ENCODE peak calls at places on chromosomes 5 and 9, in seven cellular contexts. Q is left ventricle myocardium inferior; N is GM23248; F is naive thymus-derived CD4-positive, alpha-beta T cell; E is heart right ventricle; D is thyroid gland; K is stomach. W is an unnamed sample.

GRCh38 chr9:127684576-127684975 is 22.2 kb upstream of the CFAP157 start:
- DNase-seq in Q (no peak), N (peak; percentile 85), F (no peak), E (no peak), D (no peak), K (no peak), W (no peak)

GRCh38 chr5:113034182-113034773 is 57.7 kb downstream of the DCP2 start:
- DNase-seq in Q (no peak), N (peak; percentile 98), F (no peak), E (no peak), D (no peak), K (no peak), W (no peak)

GRCh38 chr5:91311697-91312501 is 71.2 kb downstream of the ARRDC3 start:
- DNase-seq in Q (peak; percentile 49), N (peak; percentile 98), F (peak; percentile 64), E (peak; percentile 41), D (peak; percentile 85), K (peak; percentile 50), W (peak; percentile 82)

GRCh38 chr5:44935262-44935661 is 126.5 kb downstream of the MRPS30 start:
- DNase-seq in Q (no peak), N (peak; percentile 2), F (no peak), E (no peak), D (peak; percentile 12), K (no peak), W (no peak)

GRCh38 chr5:24509943-24510342 is 134.8 kb downstream of the CDH10 start:
- DNase-seq in Q (no peak), N (no peak), F (no peak), E (no peak), D (no peak), K (no peak), W (no peak)

GRCh38 chr9:29976981-29977380 is 2403.7 kb upstream of the C9orf72 start:
- DNase-seq in Q (no peak), N (no peak), F (no peak), E (no peak), D (no peak), K (no peak), W (no peak)

GRCh38 chr9:75071530-75072122 is 16.3 kb downstream of the NMRK1 start:
- DNase-seq in Q (no peak), N (no peak), F (peak; percentile 36), E (no peak), D (peak; percentile 35), K (peak; percentile 70), W (peak; percentile 60)

GRCh38 chr5:176870110-176870591 is 29.0 kb downstream of the HK3 start:
- DNase-seq in Q (no peak), N (peak; percentile 73), F (no peak), E (no peak), D (peak; percentile 21), K (peak; percentile 29), W (peak; percentile 40)

GRCh38 chr5:138035605-138036537 is 3.0 kb upstream of the FAM13B start:
- DNase-seq in Q (peak; percentile 27), N (peak; percentile 91), F (peak; percentile 48), E (no peak), D (peak; percentile 47), K (peak; percentile 52), W (peak; percentile 90)

GRCh38 chr5:72788851-72789505 is 27.5 kb upstream of the TNPO1 start:
- DNase-seq in Q (no peak), N (peak; percentile 59), F (no peak), E (no peak), D (no peak), K (no peak), W (no peak)

GRCh38 chr9:138028596-138028995 is 151.0 kb downstream of the CACNA1B start:
- DNase-seq in Q (no peak), N (no peak), F (no peak), E (no peak), D (no peak), K (no peak), W (peak; percentile 14)

DNA sequence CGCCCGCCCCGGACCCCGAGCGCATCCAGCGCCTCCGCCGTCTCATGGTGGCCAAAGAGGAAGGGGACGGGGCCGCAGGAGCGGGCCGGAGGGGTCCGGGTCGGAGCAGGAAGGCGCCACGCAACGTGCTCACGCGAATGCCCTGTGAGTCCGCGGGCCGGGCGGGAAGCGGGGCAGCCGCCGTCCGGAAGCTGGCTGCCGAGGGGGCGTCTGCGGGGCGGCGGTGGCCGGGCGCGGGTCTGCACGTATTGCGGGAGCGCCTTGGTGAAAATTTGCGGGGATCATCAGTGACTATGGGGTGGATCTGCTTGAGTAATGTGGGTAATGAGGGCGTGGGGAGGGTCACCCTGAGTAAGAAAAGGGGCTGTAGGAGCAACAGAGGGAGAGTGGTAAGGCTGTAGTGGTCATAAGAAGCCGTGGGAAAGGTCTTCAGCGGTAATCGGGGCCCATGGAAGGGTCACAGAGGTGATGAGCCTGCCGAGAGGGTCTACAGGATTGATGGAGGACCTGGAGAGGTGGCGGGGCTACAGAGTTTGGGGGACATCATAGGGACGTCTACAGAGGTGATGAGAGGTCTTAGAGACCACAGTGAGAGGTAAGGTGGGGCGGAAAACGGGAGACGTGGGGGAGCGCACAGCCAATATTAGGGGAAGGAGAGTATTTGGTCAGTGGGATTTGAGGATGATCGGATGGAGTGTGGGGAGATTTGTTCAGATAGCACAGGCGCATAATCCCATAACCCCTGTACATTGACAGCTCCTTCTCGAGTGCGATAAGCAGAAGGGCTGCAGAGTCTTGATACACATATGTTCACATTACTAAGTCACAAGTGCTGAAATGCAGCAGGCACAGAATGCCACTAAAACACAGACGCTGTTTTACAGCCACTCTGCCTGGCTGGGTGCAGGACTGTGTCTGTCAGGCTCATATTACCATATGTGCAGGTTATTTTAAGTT is 821 bp downstream of the LSM11 start:
- DNase-seq in Q (peak; percentile 23), N (peak; percentile 50), F (peak; percentile 55), E (peak; percentile 41), D (no peak), K (no peak), W (peak; percentile 71)
- H3K4me3 ChIP-seq in Q (peak overlapping the region; percentile 90), N (peak overlapping the region; percentile 85), F (peak overlapping the region; percentile 58), E (peak overlapping the region; percentile 97), D (peak overlapping the region; percentile 54), K (peak overlapping the region; percentile 93), W (peak overlapping the region; percentile 98)

DNA sequence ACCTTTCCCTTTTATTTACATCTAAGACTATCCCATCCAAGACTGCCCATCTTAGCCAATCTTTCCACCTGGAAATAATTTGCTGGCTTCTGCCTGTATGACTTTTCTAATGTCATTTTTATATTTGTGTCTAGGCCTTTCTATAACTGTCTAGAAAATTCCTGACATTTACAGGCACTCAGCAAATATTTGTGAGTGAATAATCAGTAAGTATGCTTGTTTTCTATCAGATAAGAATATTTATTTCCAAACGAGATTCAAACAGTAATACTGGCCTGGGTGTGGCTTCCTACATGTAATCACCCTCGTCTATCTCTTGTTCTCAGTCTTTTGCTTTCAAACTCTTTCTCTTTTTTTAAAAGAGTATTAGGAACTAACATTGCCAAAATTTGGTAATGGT is 466.2 kb downstream of the RAB3C start:
- DNase-seq in Q (no peak), N (no peak), F (no peak), E (no peak), D (no peak), K (no peak), W (no peak)
- H3K27ac ChIP-seq in Q (no peak overlapping the region), N (no peak overlapping the region), F (no peak overlapping the region), E (no peak overlapping the region), D (no peak overlapping the region), K (no peak overlapping the region), W (no peak overlapping the region)

GRCh38 chr9:76688471-76689238 is 75.6 kb upstream of the PCA3 start:
- DNase-seq in Q (no peak), N (peak; percentile 43), F (no peak), E (no peak), D (no peak), K (no peak), W (no peak)

GRCh38 chr9:76687861-76688374 is 76.3 kb upstream of the PCA3 start:
- DNase-seq in Q (no peak), N (peak; percentile 95), F (no peak), E (no peak), D (no peak), K (peak; percentile 27), W (no peak)

GRCh38 chr9:76690575-76691370 is 73.5 kb upstream of the PCA3 start:
- DNase-seq in Q (no peak), N (no peak), F (no peak), E (no peak), D (no peak), K (no peak), W (no peak)

GRCh38 chr9:76692448-76693129 is 71.6 kb upstream of the PCA3 start:
- DNase-seq in Q (no peak), N (no peak), F (no peak), E (no peak), D (no peak), K (no peak), W (no peak)

GRCh38 chr9:76691761-76692313 is 72.4 kb upstream of the PCA3 start:
- DNase-seq in Q (no peak), N (no peak), F (no peak), E (no peak), D (no peak), K (no peak), W (no peak)
- H3K4me3 ChIP-seq in Q (peak overlapping the region; percentile 39), N (peak overlapping the region; percentile 32), F (peak overlapping the region; percentile 6), E (peak overlapping the region; percentile 16), D (no peak overlapping the region), K (peak overlapping the region; percentile 37), W (no peak overlapping the region)

GRCh38 chr9:133121200-133122166 is at the start of gene RALGDS:
- DNase-seq in Q (peak; percentile 91), N (peak; percentile 97), F (peak; percentile 93), E (peak; percentile 93), D (peak; percentile 91), K (peak; percentile 93), W (peak; percentile 90)

GRCh38 chr9:133122605-133122934 is 1.5 kb upstream of the RALGDS start:
- DNase-seq in Q (no peak), N (no peak), F (no peak), E (no peak), D (no peak), K (no peak), W (no peak)

GRCh38 chr9:133122167-133122550 is 1.1 kb upstream of the RALGDS start:
- DNase-seq in Q (no peak), N (no peak), F (no peak), E (no peak), D (no peak), K (no peak), W (no peak)

GRCh38 chr9:133124123-133124948 is 3.3 kb upstream of the RALGDS start:
- DNase-seq in Q (no peak), N (no peak), F (no peak), E (no peak), D (no peak), K (no peak), W (no peak)

DNA sequence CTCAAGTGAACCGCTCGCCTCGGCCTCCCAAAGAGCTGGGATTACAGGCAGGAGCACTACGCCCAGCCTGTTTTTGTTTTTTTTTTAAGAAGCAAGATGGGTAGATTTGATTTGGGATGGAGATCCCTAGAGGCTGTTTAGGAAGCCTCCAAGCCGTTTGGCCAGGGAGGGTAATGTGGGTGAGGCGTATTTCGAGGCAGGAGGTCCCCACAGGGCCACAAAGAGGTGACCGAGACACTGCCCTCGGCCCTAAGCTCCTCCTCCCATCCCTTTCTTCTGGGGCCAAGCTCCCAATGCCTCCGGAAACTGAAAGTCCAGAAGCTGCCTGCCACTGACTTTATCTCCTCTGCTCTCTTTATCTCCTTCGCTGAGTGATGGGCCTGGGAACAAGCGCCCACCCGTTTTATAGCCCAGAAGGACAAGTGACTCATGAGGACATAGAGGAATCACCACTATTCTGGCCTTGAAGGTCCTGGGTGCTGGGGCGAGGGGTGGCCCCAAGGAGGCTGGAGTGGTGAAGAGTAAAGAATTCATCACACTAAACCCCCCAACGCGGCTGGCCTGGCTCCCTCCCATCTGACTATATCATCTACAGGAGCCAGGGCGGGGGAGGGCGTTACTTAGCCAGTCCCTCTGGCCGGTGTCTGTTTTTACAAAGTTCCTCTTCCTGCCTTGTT is 2.0 kb upstream of the RALGDS start:
- DNase-seq in Q (peak; percentile 59), N (peak; percentile 74), F (no peak), E (peak; percentile 53), D (no peak), K (no peak), W (no peak)
- H3K27ac ChIP-seq in Q (peak overlapping the region; percentile 95), N (no peak overlapping the region), F (peak overlapping the region; percentile 93), E (peak overlapping the region; percentile 79), D (peak overlapping the region; percentile 22), K (peak overlapping the region; percentile 94), W (no peak overlapping the region)